ENCODE peak calls at places on chromosomes 4 and X, in seven cellular contexts. U, Y, Q, F, A, H and I are unnamed samples.

GRCh38 chr4:108834787-108835384 is 72.0 kb upstream of the ETNPPL start:
- DNase-seq in U (no peak), F (peak; percentile 39), A (peak; percentile 60), H (no peak), Q (peak; percentile 85), Y (no peak), I (no peak)

GRCh38 chrX:74537011-74537390 is 77.4 kb downstream of the RLIM start:
- DNase-seq in A (peak; percentile 38), H (peak; percentile 62), F (no peak), U (no peak), Q (peak; percentile 52), Y (no peak), I (no peak)

GRCh38 chr4:41257257-41257900 is 651 bp downstream of the UCHL1 start:
- DNase-seq in F (peak; percentile 2), Y (no peak), Q (peak; percentile 85), U (no peak), H (peak; percentile 50), A (peak; percentile 61), I (peak; percentile 82)

GRCh38 chr4:186149872-186150271 is 41.5 kb upstream of the CYP4V2 start:
- DNase-seq in A (no peak), H (peak; percentile 78), F (no peak), U (no peak), Y (no peak), Q (peak; percentile 57), I (no peak)

GRCh38 chr4:156945532-156945931 is 26.1 kb downstream of the PDGFC start:
- DNase-seq in A (peak; percentile 65), Q (peak; percentile 66), F (no peak), U (no peak), H (no peak), Y (no peak), I (no peak)

GRCh38 chrX:107826286-107827136 is 845 bp downstream of the MID2 start:
- DNase-seq in Y (peak; percentile 22), U (peak; percentile 53), H (peak; percentile 27), F (peak; percentile 41), A (peak; percentile 52), Q (peak; percentile 67), I (no peak)

GRCh38 chr4:121277194-121278105 is 103.4 kb downstream of the QRFPR start:
- DNase-seq in U (no peak), Y (no peak), H (no peak), Q (peak; percentile 39), A (no peak), F (peak; percentile 16), I (no peak)

GRCh38 chr4:41394362-41394960 is 137.7 kb downstream of the UCHL1 start:
- DNase-seq in F (no peak), Q (peak; percentile 16), H (no peak), A (peak; percentile 15), U (no peak), Y (no peak), I (no peak)

GRCh38 chrX:51860679-51861078 is 32.7 kb upstream of the MAGED1 start:
- DNase-seq in H (peak; percentile 16), A (peak; percentile 48), Y (no peak), Q (peak; percentile 52), F (peak; percentile 1), U (no peak), I (no peak)

GRCh38 chrX:136310411-136310810 is 9.6 kb downstream of the ADGRG4 start:
- DNase-seq in Y (no peak), Q (peak; percentile 51), F (no peak), U (no peak), A (peak; percentile 30), H (no peak), I (no peak)

GRCh38 chr4:121794505-121795192 is 6.5 kb upstream of the EXOSC9 start:
- DNase-seq in Y (no peak), A (peak; percentile 41), F (no peak), Q (peak; percentile 38), U (no peak), H (no peak), I (no peak)

GRCh38 chrX:72712094-72712755 is 1.9 kb downstream of the PHKA1 start:
- DNase-seq in U (no peak), H (no peak), Q (peak; percentile 20), F (no peak), Y (no peak), A (peak; percentile 30), I (no peak)

GRCh38 chr4:121239951-121240350 is 75.8 kb upstream of the TNIP3 start:
- DNase-seq in H (no peak), U (no peak), A (no peak), F (no peak), Q (peak; percentile 35), Y (no peak), I (no peak)

GRCh38 chrX:46255066-46255465 is 290.2 kb downstream of the ZNF674 start:
- DNase-seq in H (no peak), F (no peak), Q (peak; percentile 16), U (no peak), Y (no peak), A (no peak), I (no peak)

GRCh38 chr4:121791481-121791880 is 9.6 kb upstream of the EXOSC9 start:
- DNase-seq in F (no peak), U (no peak), Y (no peak), A (peak; percentile 91), Q (peak; percentile 88), H (no peak), I (no peak)

GRCh38 chr4:15805583-15806517 is 27.7 kb downstream of the CD38 start:
- DNase-seq in F (peak; percentile 65), U (peak; percentile 54), A (peak; percentile 53), Y (no peak), Q (peak; percentile 75), H (no peak), I (no peak)

GRCh38 chr4:142350886-142351285 is 495.2 kb downstream of the INPP4B start:
- DNase-seq in U (no peak), Y (no peak), A (no peak), F (no peak), Q (peak; percentile 40), H (no peak), I (no peak)

GRCh38 chr4:8534601-8535000 is 45.6 kb upstream of the GPR78 start:
- DNase-seq in F (no peak), Y (no peak), U (no peak), A (no peak), Q (no peak), H (no peak), I (no peak)
- H3K27ac ChIP-seq in F (no peak overlapping the region), Y (peak overlapping the region; percentile 46), U (no peak overlapping the region), A (no peak overlapping the region), Q (no peak overlapping the region), H (peak overlapping the region; percentile 59), I (peak overlapping the region; percentile 78)

GRCh38 chr4:39357002-39357401 is 9.2 kb downstream of the RFC1 start:
- DNase-seq in A (no peak), U (no peak), F (peak; percentile 53), Y (no peak), Q (no peak), H (no peak), I (no peak)

GRCh38 chr4:39348371-39349265 is 17.5 kb downstream of the RFC1 start:
- DNase-seq in A (peak; percentile 72), Q (peak; percentile 19), Y (no peak), F (peak; percentile 30), H (no peak), U (no peak), I (no peak)

GRCh38 chr4:39349326-39349725 is 16.8 kb downstream of the RFC1 start:
- DNase-seq in H (no peak), Y (no peak), Q (no peak), U (no peak), F (no peak), A (no peak), I (no peak)

GRCh38 chr4:39354178-39354503 is 12.0 kb downstream of the RFC1 start:
- DNase-seq in F (no peak), Q (no peak), Y (no peak), A (peak; percentile 1), U (no peak), H (no peak), I (no peak)

DNA sequence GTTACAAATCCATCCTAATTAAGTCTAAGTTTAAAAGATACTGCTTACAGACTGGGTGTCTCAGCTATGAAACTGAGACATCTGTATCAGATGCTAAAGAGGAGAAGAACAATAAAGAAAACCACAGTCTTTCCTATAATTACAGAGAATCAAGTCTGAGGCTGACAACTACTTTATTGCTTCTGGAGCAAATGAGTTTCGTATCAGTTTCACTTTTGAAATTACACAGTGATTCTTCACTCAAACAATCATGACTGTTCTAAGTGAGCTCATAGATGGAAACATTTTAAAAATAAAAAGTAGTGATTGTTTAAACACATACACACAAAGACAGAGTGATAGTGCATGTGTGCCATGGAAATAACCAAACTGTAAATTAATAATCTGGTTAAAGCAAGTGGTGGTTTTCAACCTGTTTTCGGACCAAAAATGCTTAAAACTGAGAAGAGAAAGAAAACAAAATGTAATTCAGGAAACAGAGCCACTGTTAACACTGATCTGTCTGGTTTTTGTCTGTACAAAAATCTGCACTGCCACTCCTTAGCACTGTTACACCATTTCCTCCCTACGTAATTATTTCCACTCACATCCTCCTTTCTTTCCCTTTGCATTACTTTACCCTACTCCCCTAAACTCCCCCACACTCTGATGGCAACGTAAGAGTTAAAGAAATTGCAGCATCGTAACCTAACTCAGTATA is 12.5 kb downstream of the RFC1 start:
- DNase-seq in A (peak; percentile 49), Q (peak; percentile 74), F (peak; percentile 84), H (no peak), U (no peak), Y (no peak), I (no peak)
- H3K4me1 ChIP-seq in A (peaks cover 2% of the 10 kb centered on the region), Q (peaks cover 19% of the 10 kb centered on the region), F (peaks cover 43% of the 10 kb centered on the region), H (peaks cover 5% of the 10 kb centered on the region), U (peaks cover 38% of the 10 kb centered on the region), Y (peaks cover 10% of the 10 kb centered on the region), I (peaks cover 5% of the 10 kb centered on the region)

GRCh38 chr4:23881674-23882337 is 8.0 kb downstream of the PPARGC1A start:
- DNase-seq in H (no peak), U (no peak), Y (no peak), Q (no peak), A (no peak), F (no peak), I (no peak)
- H3K27ac ChIP-seq in H (no peak overlapping the region), U (no peak overlapping the region), Y (peak overlapping the region; percentile 50), Q (no peak overlapping the region), A (no peak overlapping the region), F (no peak overlapping the region), I (no peak overlapping the region)

GRCh38 chr4:152372444-152372843 is 163.4 kb downstream of the FBXW7 start:
- DNase-seq in U (no peak), Y (no peak), H (no peak), A (no peak), Q (no peak), F (no peak), I (no peak)
- H3K4me1 ChIP-seq in U (no peaks in the 10 kb centered on the region), Y (no peaks in the 10 kb centered on the region), H (no peaks in the 10 kb centered on the region), A (no peaks in the 10 kb centered on the region), Q (peaks cover 17% of the 10 kb centered on the region), F (peaks cover 12% of the 10 kb centered on the region), I (no peaks in the 10 kb centered on the region)

DNA sequence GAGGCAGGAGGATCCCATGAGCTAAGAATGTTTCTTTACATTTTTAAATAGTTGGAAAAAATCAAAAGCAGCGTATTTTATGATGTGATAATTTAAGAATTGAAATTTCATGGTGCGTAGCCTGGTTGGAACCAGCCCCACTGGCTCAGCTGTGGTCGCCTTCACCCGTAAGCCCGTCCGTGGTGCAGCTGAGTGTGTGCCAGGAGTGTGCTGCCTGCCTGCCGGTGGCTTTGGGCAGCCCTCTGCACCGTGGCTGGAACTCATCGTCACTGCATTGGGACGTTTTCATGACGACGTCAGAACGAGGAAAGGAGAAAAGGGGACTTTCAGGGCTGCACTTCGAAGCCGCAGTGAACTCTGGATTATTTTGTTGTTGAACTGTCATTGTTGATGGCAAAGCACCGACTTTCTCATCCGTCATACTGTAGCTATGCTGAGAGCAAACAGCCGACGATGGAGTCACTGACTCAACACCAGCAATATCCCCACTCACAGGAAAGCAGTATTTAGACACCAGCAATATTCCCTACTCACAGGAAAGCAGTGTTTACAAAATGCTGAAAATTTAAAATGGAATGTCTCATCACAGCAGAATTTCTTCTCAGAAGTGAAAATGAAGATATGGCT is 35.1 kb downstream of the PCGF3 start:
- DNase-seq in A (peak; percentile 48), F (no peak), H (no peak), Y (no peak), U (no peak), Q (peak; percentile 50), I (no peak)
- H3K27ac ChIP-seq in A (peak overlapping the region; percentile 43), F (no peak overlapping the region), H (no peak overlapping the region), Y (no peak overlapping the region), U (no peak overlapping the region), Q (no peak overlapping the region), I (no peak overlapping the region)